ENCODE peak calls at places on chromosomes 12 and 14, in ten cellular contexts. One of them, this sample, is unnamed.

GRCh38 chr12:42641231-42641630 is 51.7 kb upstream of the PRICKLE1 start:
- DNase-seq in colonic mucosa: no peak
- DNase-seq in WERI-Rb-1: no peak
- DNase-seq in cardiac muscle cell: no peak
- DNase-seq in CD4-positive, alpha-beta memory T cell: no peak
- DNase-seq in aorta: no peak
- DNase-seq in heart left ventricle: no peak
- DNase-seq in astrocyte: peak
- DNase-seq in GM23248: peak
- DNase-seq in PC-9: no peak
- DNase-seq in this sample: no peak

GRCh38 chr14:67987596-67987995 is 168.0 kb downstream of the RAD51B start:
- DNase-seq in colonic mucosa: no peak
- DNase-seq in WERI-Rb-1: no peak
- DNase-seq in cardiac muscle cell: no peak
- DNase-seq in CD4-positive, alpha-beta memory T cell: no peak
- DNase-seq in aorta: no peak
- DNase-seq in heart left ventricle: no peak
- DNase-seq in astrocyte: peak
- DNase-seq in GM23248: peak
- DNase-seq in PC-9: no peak
- DNase-seq in this sample: no peak

GRCh38 chr12:132094269-132094891 is 49.7 kb downstream of the DDX51 start:
- DNase-seq in colonic mucosa: no peak
- DNase-seq in WERI-Rb-1: no peak
- DNase-seq in cardiac muscle cell: no peak
- DNase-seq in CD4-positive, alpha-beta memory T cell: no peak
- DNase-seq in aorta: peak
- DNase-seq in heart left ventricle: no peak
- DNase-seq in astrocyte: no peak
- DNase-seq in GM23248: no peak
- DNase-seq in PC-9: no peak
- DNase-seq in this sample: no peak

GRCh38 chr12:111074559-111074958 is 154.2 kb upstream of the MYL2 start:
- DNase-seq in colonic mucosa: no peak
- DNase-seq in WERI-Rb-1: no peak
- DNase-seq in cardiac muscle cell: no peak
- DNase-seq in CD4-positive, alpha-beta memory T cell: no peak
- DNase-seq in aorta: no peak
- DNase-seq in heart left ventricle: no peak
- DNase-seq in astrocyte: no peak
- DNase-seq in GM23248: no peak
- DNase-seq in PC-9: no peak
- DNase-seq in this sample: peak

GRCh38 chr14:96797943-96798349 is 764 bp downstream of the VRK1 start:
- DNase-seq in colonic mucosa: peak
- DNase-seq in WERI-Rb-1: peak
- DNase-seq in cardiac muscle cell: no peak
- DNase-seq in CD4-positive, alpha-beta memory T cell: no peak
- DNase-seq in aorta: no peak
- DNase-seq in heart left ventricle: no peak
- DNase-seq in astrocyte: no peak
- DNase-seq in GM23248: peak
- DNase-seq in PC-9: no peak
- DNase-seq in this sample: no peak

GRCh38 chr12:9646794-9647622 is 22.5 kb upstream of the CLEC2D start:
- DNase-seq in colonic mucosa: no peak
- DNase-seq in WERI-Rb-1: no peak
- DNase-seq in cardiac muscle cell: peak
- DNase-seq in CD4-positive, alpha-beta memory T cell: peak
- DNase-seq in aorta: no peak
- DNase-seq in heart left ventricle: no peak
- DNase-seq in astrocyte: peak
- DNase-seq in GM23248: peak
- DNase-seq in PC-9: peak
- DNase-seq in this sample: no peak

GRCh38 chr12:100574262-100575074 is 984 bp downstream of the GAS2L3 start:
- DNase-seq in colonic mucosa: peak
- DNase-seq in WERI-Rb-1: no peak
- DNase-seq in cardiac muscle cell: peak
- DNase-seq in CD4-positive, alpha-beta memory T cell: no peak
- DNase-seq in aorta: peak
- DNase-seq in heart left ventricle: peak
- DNase-seq in astrocyte: peak
- DNase-seq in GM23248: peak
- DNase-seq in PC-9: peak
- DNase-seq in this sample: no peak

GRCh38 chr12:42156232-42156631 is 11.6 kb upstream of the GXYLT1 start:
- DNase-seq in colonic mucosa: no peak
- DNase-seq in WERI-Rb-1: no peak
- DNase-seq in cardiac muscle cell: no peak
- DNase-seq in CD4-positive, alpha-beta memory T cell: no peak
- DNase-seq in aorta: no peak
- DNase-seq in heart left ventricle: no peak
- DNase-seq in astrocyte: no peak
- DNase-seq in GM23248: no peak
- DNase-seq in PC-9: no peak
- DNase-seq in this sample: no peak

GRCh38 chr14:35932659-35933159 is 106.6 kb downstream of the BRMS1L start:
- DNase-seq in colonic mucosa: no peak
- DNase-seq in WERI-Rb-1: no peak
- DNase-seq in cardiac muscle cell: no peak
- DNase-seq in CD4-positive, alpha-beta memory T cell: peak
- DNase-seq in aorta: no peak
- DNase-seq in heart left ventricle: no peak
- DNase-seq in astrocyte: no peak
- DNase-seq in GM23248: no peak
- DNase-seq in PC-9: no peak
- DNase-seq in this sample: no peak

GRCh38 chr12:99695050-99695449 is 47.5 kb downstream of the GARIN6 start:
- DNase-seq in colonic mucosa: no peak
- DNase-seq in WERI-Rb-1: no peak
- DNase-seq in cardiac muscle cell: no peak
- DNase-seq in CD4-positive, alpha-beta memory T cell: no peak
- DNase-seq in aorta: no peak
- DNase-seq in heart left ventricle: no peak
- DNase-seq in astrocyte: no peak
- DNase-seq in GM23248: no peak
- DNase-seq in PC-9: no peak
- DNase-seq in this sample: no peak

DNA sequence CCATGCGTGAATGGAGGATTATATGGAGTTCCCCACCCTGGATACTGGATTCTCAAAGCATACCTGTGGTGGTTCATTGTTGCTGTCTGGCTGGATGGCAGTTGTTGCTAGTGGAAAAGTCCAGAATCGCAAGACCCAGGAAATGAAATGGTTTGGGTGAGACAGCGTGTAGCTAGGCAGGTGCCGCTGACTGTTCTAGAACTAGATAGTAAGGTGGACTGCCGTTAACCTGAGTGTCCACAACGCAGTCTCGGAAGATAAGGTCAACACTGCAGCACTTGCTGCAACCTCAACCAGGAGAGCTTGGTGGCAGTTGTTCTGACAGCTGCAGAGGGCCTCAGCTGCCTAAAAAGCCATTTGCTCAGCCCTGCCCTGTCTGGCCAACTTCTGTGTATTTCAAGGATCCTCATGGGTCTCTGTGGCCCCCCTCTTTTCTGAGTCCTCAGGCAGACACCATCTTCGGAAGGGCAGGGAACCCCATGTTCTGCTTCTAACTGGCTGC is 15.5 kb upstream of the IRF2BPL start:
- DNase-seq in colonic mucosa: no peak
- DNase-seq in WERI-Rb-1: no peak
- DNase-seq in cardiac muscle cell: peak
- DNase-seq in CD4-positive, alpha-beta memory T cell: no peak
- DNase-seq in aorta: peak
- DNase-seq in heart left ventricle: no peak
- DNase-seq in astrocyte: no peak
- DNase-seq in GM23248: peak
- DNase-seq in PC-9: no peak
- DNase-seq in this sample: no peak
- H3K27ac ChIP-seq in colonic mucosa: peak
- H3K27ac ChIP-seq in WERI-Rb-1: no peak
- H3K27ac ChIP-seq in cardiac muscle cell: peak
- H3K27ac ChIP-seq in CD4-positive, alpha-beta memory T cell: peak
- H3K27ac ChIP-seq in aorta: no peak
- H3K27ac ChIP-seq in heart left ventricle: peak
- H3K27ac ChIP-seq in astrocyte: peak
- H3K27ac ChIP-seq in GM23248: peak
- H3K27ac ChIP-seq in PC-9: peak
- H3K27ac ChIP-seq in this sample: peak

GRCh38 chr14:71119075-71119474 is 211.8 kb downstream of the PCNX1 start:
- DNase-seq in colonic mucosa: no peak
- DNase-seq in WERI-Rb-1: no peak
- DNase-seq in cardiac muscle cell: no peak
- DNase-seq in CD4-positive, alpha-beta memory T cell: no peak
- DNase-seq in aorta: no peak
- DNase-seq in heart left ventricle: no peak
- DNase-seq in astrocyte: peak
- DNase-seq in GM23248: peak
- DNase-seq in PC-9: peak
- DNase-seq in this sample: no peak
- H3K27ac ChIP-seq in colonic mucosa: peak
- H3K27ac ChIP-seq in WERI-Rb-1: no peak
- H3K27ac ChIP-seq in cardiac muscle cell: peak
- H3K27ac ChIP-seq in CD4-positive, alpha-beta memory T cell: no peak
- H3K27ac ChIP-seq in aorta: no peak
- H3K27ac ChIP-seq in heart left ventricle: no peak
- H3K27ac ChIP-seq in astrocyte: peak
- H3K27ac ChIP-seq in GM23248: peak
- H3K27ac ChIP-seq in PC-9: peak
- H3K27ac ChIP-seq in this sample: peak

GRCh38 chr12:121770802-121771625 is 22.5 kb downstream of the RHOF start:
- DNase-seq in colonic mucosa: no peak
- DNase-seq in WERI-Rb-1: no peak
- DNase-seq in cardiac muscle cell: no peak
- DNase-seq in CD4-positive, alpha-beta memory T cell: no peak
- DNase-seq in aorta: no peak
- DNase-seq in heart left ventricle: no peak
- DNase-seq in astrocyte: no peak
- DNase-seq in GM23248: no peak
- DNase-seq in PC-9: no peak
- DNase-seq in this sample: no peak
- H3K27ac ChIP-seq in colonic mucosa: no peak
- H3K27ac ChIP-seq in WERI-Rb-1: peak
- H3K27ac ChIP-seq in cardiac muscle cell: peak
- H3K27ac ChIP-seq in CD4-positive, alpha-beta memory T cell: no peak
- H3K27ac ChIP-seq in aorta: no peak
- H3K27ac ChIP-seq in heart left ventricle: no peak
- H3K27ac ChIP-seq in astrocyte: no peak
- H3K27ac ChIP-seq in GM23248: no peak
- H3K27ac ChIP-seq in PC-9: no peak
- H3K27ac ChIP-seq in this sample: no peak

DNA sequence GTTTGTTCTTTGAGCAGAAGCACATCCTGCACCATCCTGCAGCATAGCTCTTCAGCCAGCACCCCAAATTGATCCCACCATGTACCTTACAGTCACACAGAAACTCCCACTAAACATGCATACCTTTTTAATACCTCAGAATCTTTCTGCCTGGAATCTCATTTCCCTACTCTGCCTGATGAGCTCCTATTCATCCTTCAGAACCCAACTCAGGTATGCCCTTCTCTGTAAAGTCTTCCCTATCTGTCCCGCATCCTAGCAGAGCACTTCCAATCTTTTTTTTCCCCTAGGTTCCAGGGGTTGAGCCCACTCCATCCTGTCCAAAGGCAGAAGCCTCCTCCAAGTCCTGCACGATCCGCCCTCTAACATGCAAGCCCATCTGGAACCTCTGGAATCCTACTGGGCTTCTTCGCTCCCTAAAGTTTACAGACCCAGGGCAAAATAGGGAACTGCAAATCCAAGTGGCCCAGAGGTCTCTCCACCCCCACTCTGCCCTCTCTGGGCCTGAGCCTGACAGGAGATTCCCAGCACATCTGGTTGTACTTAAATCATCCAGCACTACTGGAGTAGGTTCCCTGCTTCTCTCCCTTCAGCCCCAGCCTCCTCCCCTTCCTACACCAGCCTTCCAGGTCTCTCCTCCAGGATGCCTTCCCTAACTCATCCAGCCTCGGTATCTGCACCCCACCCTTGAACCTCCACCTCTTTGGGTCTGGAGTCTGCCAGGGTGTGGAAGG is 4.1 kb upstream of the FIGNL2 start:
- DNase-seq in colonic mucosa: no peak
- DNase-seq in WERI-Rb-1: no peak
- DNase-seq in cardiac muscle cell: no peak
- DNase-seq in CD4-positive, alpha-beta memory T cell: no peak
- DNase-seq in aorta: no peak
- DNase-seq in heart left ventricle: no peak
- DNase-seq in astrocyte: no peak
- DNase-seq in GM23248: peak
- DNase-seq in PC-9: no peak
- DNase-seq in this sample: no peak
- H3K27ac ChIP-seq in colonic mucosa: no peak
- H3K27ac ChIP-seq in WERI-Rb-1: no peak
- H3K27ac ChIP-seq in cardiac muscle cell: no peak
- H3K27ac ChIP-seq in CD4-positive, alpha-beta memory T cell: no peak
- H3K27ac ChIP-seq in aorta: no peak
- H3K27ac ChIP-seq in heart left ventricle: peak
- H3K27ac ChIP-seq in astrocyte: no peak
- H3K27ac ChIP-seq in GM23248: no peak
- H3K27ac ChIP-seq in PC-9: no peak
- H3K27ac ChIP-seq in this sample: no peak

DNA sequence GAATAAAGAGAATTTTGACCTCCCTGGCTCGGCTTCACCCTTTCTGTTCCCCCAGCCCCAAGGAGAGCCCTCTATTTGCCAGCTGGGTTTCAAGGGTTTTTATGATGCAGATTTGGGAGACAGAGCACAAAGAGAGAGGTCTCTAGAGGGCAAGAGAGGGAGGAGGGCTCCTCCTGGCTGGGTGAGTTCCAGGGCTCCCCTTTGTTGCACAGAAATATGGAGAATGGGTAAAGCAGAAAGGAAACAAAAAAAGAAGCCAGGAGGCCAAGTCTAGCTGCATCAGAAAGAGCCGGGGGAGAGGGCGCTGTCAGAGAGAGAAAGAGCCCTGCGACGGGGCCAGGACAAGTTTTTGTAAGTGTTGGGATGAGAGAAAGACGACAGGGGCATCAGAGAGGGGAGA is 319.6 kb upstream of the RTL1 start:
- DNase-seq in colonic mucosa: peak
- DNase-seq in WERI-Rb-1: no peak
- DNase-seq in cardiac muscle cell: no peak
- DNase-seq in CD4-positive, alpha-beta memory T cell: no peak
- DNase-seq in aorta: peak
- DNase-seq in heart left ventricle: no peak
- DNase-seq in astrocyte: no peak
- DNase-seq in GM23248: no peak
- DNase-seq in PC-9: no peak
- DNase-seq in this sample: no peak
- H3K27ac ChIP-seq in colonic mucosa: no peak
- H3K27ac ChIP-seq in WERI-Rb-1: no peak
- H3K27ac ChIP-seq in cardiac muscle cell: no peak
- H3K27ac ChIP-seq in CD4-positive, alpha-beta memory T cell: no peak
- H3K27ac ChIP-seq in aorta: no peak
- H3K27ac ChIP-seq in heart left ventricle: no peak
- H3K27ac ChIP-seq in astrocyte: no peak
- H3K27ac ChIP-seq in GM23248: no peak
- H3K27ac ChIP-seq in PC-9: no peak
- H3K27ac ChIP-seq in this sample: no peak

This sample was measured in pancreas.